ENCODE peak calls at places on chromosomes 6 and 20, in eight cellular contexts. One of them, this sample, is unnamed.

GRCh38 chr6:161301338-161301737 is 27.5 kb upstream of the AGPAT4 start:
- DNase-seq in PC-9: no peak
- DNase-seq in stimulated activated naive CD8-positive, alpha-beta T cell treated with anti-CD3 and anti-CD28 coated beads, Interleukin-15, amount 100 ng/mL, for 72 hours: no peak
- DNase-seq in ureter: no peak
- DNase-seq in IMR-90: peak
- DNase-seq in T-cell: no peak
- DNase-seq in AG04450: no peak
- DNase-seq in NCI-H1092 treated with DMSO at 0.1 percent for 48 hours: no peak
- DNase-seq in this sample: no peak

GRCh38 chr20:16020971-16021370 is 552.3 kb downstream of the KIF16B start:
- DNase-seq in PC-9: peak
- DNase-seq in stimulated activated naive CD8-positive, alpha-beta T cell treated with anti-CD3 and anti-CD28 coated beads, Interleukin-15, amount 100 ng/mL, for 72 hours: no peak
- DNase-seq in ureter: no peak
- DNase-seq in IMR-90: peak
- DNase-seq in T-cell: no peak
- DNase-seq in AG04450: no peak
- DNase-seq in NCI-H1092 treated with DMSO at 0.1 percent for 48 hours: no peak
- DNase-seq in this sample: no peak

GRCh38 chr6:105994522-105995402 is 91.4 kb upstream of the PRDM1 start:
- DNase-seq in PC-9: no peak
- DNase-seq in stimulated activated naive CD8-positive, alpha-beta T cell treated with anti-CD3 and anti-CD28 coated beads, Interleukin-15, amount 100 ng/mL, for 72 hours: peak
- DNase-seq in ureter: peak
- DNase-seq in IMR-90: peak
- DNase-seq in T-cell: peak
- DNase-seq in AG04450: no peak
- DNase-seq in NCI-H1092 treated with DMSO at 0.1 percent for 48 hours: no peak
- DNase-seq in this sample: peak

GRCh38 chr6:50807035-50807434 is 11.6 kb upstream of the TFAP2B start:
- DNase-seq in PC-9: no peak
- DNase-seq in stimulated activated naive CD8-positive, alpha-beta T cell treated with anti-CD3 and anti-CD28 coated beads, Interleukin-15, amount 100 ng/mL, for 72 hours: no peak
- DNase-seq in ureter: no peak
- DNase-seq in IMR-90: no peak
- DNase-seq in T-cell: no peak
- DNase-seq in AG04450: no peak
- DNase-seq in NCI-H1092 treated with DMSO at 0.1 percent for 48 hours: no peak
- DNase-seq in this sample: no peak

GRCh38 chr6:42502990-42503389 is 51.3 kb upstream of the TRERF1 start:
- DNase-seq in PC-9: no peak
- DNase-seq in stimulated activated naive CD8-positive, alpha-beta T cell treated with anti-CD3 and anti-CD28 coated beads, Interleukin-15, amount 100 ng/mL, for 72 hours: no peak
- DNase-seq in ureter: no peak
- DNase-seq in IMR-90: no peak
- DNase-seq in T-cell: no peak
- DNase-seq in AG04450: no peak
- DNase-seq in NCI-H1092 treated with DMSO at 0.1 percent for 48 hours: no peak
- DNase-seq in this sample: no peak

GRCh38 chr6:154933181-154933827 is 61.8 kb upstream of the TIAM2 start:
- DNase-seq in PC-9: no peak
- DNase-seq in stimulated activated naive CD8-positive, alpha-beta T cell treated with anti-CD3 and anti-CD28 coated beads, Interleukin-15, amount 100 ng/mL, for 72 hours: no peak
- DNase-seq in ureter: no peak
- DNase-seq in IMR-90: peak
- DNase-seq in T-cell: no peak
- DNase-seq in AG04450: no peak
- DNase-seq in NCI-H1092 treated with DMSO at 0.1 percent for 48 hours: no peak
- DNase-seq in this sample: no peak

GRCh38 chr6:44661221-44661609 is 273.7 kb downstream of the CDC5L start:
- DNase-seq in PC-9: peak
- DNase-seq in stimulated activated naive CD8-positive, alpha-beta T cell treated with anti-CD3 and anti-CD28 coated beads, Interleukin-15, amount 100 ng/mL, for 72 hours: no peak
- DNase-seq in ureter: no peak
- DNase-seq in IMR-90: no peak
- DNase-seq in T-cell: no peak
- DNase-seq in AG04450: no peak
- DNase-seq in NCI-H1092 treated with DMSO at 0.1 percent for 48 hours: no peak
- DNase-seq in this sample: no peak

GRCh38 chr20:51712501-51713212 is 55.5 kb downstream of the ATP9A start:
- DNase-seq in PC-9: peak
- DNase-seq in stimulated activated naive CD8-positive, alpha-beta T cell treated with anti-CD3 and anti-CD28 coated beads, Interleukin-15, amount 100 ng/mL, for 72 hours: no peak
- DNase-seq in ureter: no peak
- DNase-seq in IMR-90: peak
- DNase-seq in T-cell: no peak
- DNase-seq in AG04450: no peak
- DNase-seq in NCI-H1092 treated with DMSO at 0.1 percent for 48 hours: no peak
- DNase-seq in this sample: no peak

GRCh38 chr20:40942015-40942414 is 86.6 kb upstream of the TOP1 start:
- DNase-seq in PC-9: no peak
- DNase-seq in stimulated activated naive CD8-positive, alpha-beta T cell treated with anti-CD3 and anti-CD28 coated beads, Interleukin-15, amount 100 ng/mL, for 72 hours: no peak
- DNase-seq in ureter: no peak
- DNase-seq in IMR-90: no peak
- DNase-seq in T-cell: no peak
- DNase-seq in AG04450: no peak
- DNase-seq in NCI-H1092 treated with DMSO at 0.1 percent for 48 hours: no peak
- DNase-seq in this sample: no peak

GRCh38 chr6:7270320-7271204 is 42.4 kb downstream of the SSR1 start:
- DNase-seq in PC-9: no peak
- DNase-seq in stimulated activated naive CD8-positive, alpha-beta T cell treated with anti-CD3 and anti-CD28 coated beads, Interleukin-15, amount 100 ng/mL, for 72 hours: no peak
- DNase-seq in ureter: no peak
- DNase-seq in IMR-90: no peak
- DNase-seq in T-cell: no peak
- DNase-seq in AG04450: no peak
- DNase-seq in NCI-H1092 treated with DMSO at 0.1 percent for 48 hours: no peak
- DNase-seq in this sample: no peak

GRCh38 chr20:45300961-45301360 is 5.7 kb upstream of the RBPJL start:
- DNase-seq in PC-9: no peak
- DNase-seq in stimulated activated naive CD8-positive, alpha-beta T cell treated with anti-CD3 and anti-CD28 coated beads, Interleukin-15, amount 100 ng/mL, for 72 hours: peak
- DNase-seq in ureter: no peak
- DNase-seq in IMR-90: peak
- DNase-seq in T-cell: peak
- DNase-seq in AG04450: no peak
- DNase-seq in NCI-H1092 treated with DMSO at 0.1 percent for 48 hours: no peak
- DNase-seq in this sample: no peak

GRCh38 chr6:1890071-1890470 is 280.4 kb downstream of the FOXC1 start:
- DNase-seq in PC-9: no peak
- DNase-seq in stimulated activated naive CD8-positive, alpha-beta T cell treated with anti-CD3 and anti-CD28 coated beads, Interleukin-15, amount 100 ng/mL, for 72 hours: no peak
- DNase-seq in ureter: no peak
- DNase-seq in IMR-90: no peak
- DNase-seq in T-cell: no peak
- DNase-seq in AG04450: no peak
- DNase-seq in NCI-H1092 treated with DMSO at 0.1 percent for 48 hours: no peak
- DNase-seq in this sample: no peak

GRCh38 chr6:46985943-46986342 is 56.2 kb downstream of the ADGRF1 start:
- DNase-seq in PC-9: peak
- DNase-seq in stimulated activated naive CD8-positive, alpha-beta T cell treated with anti-CD3 and anti-CD28 coated beads, Interleukin-15, amount 100 ng/mL, for 72 hours: no peak
- DNase-seq in ureter: no peak
- DNase-seq in IMR-90: no peak
- DNase-seq in T-cell: no peak
- DNase-seq in AG04450: no peak
- DNase-seq in NCI-H1092 treated with DMSO at 0.1 percent for 48 hours: no peak
- DNase-seq in this sample: no peak

GRCh38 chr6:148513145-148514071 is 170.8 kb downstream of the SASH1 start:
- DNase-seq in PC-9: no peak
- DNase-seq in stimulated activated naive CD8-positive, alpha-beta T cell treated with anti-CD3 and anti-CD28 coated beads, Interleukin-15, amount 100 ng/mL, for 72 hours: no peak
- DNase-seq in ureter: no peak
- DNase-seq in IMR-90: peak
- DNase-seq in T-cell: no peak
- DNase-seq in AG04450: no peak
- DNase-seq in NCI-H1092 treated with DMSO at 0.1 percent for 48 hours: no peak
- DNase-seq in this sample: no peak

GRCh38 chr6:166005846-166006592 is 161.6 kb downstream of the TBXT start:
- DNase-seq in PC-9: no peak
- DNase-seq in stimulated activated naive CD8-positive, alpha-beta T cell treated with anti-CD3 and anti-CD28 coated beads, Interleukin-15, amount 100 ng/mL, for 72 hours: no peak
- DNase-seq in ureter: no peak
- DNase-seq in IMR-90: peak
- DNase-seq in T-cell: no peak
- DNase-seq in AG04450: no peak
- DNase-seq in NCI-H1092 treated with DMSO at 0.1 percent for 48 hours: peak
- DNase-seq in this sample: no peak

GRCh38 chr6:104118274-104118673 is 741.4 kb downstream of the HACE1 start:
- DNase-seq in PC-9: peak
- DNase-seq in stimulated activated naive CD8-positive, alpha-beta T cell treated with anti-CD3 and anti-CD28 coated beads, Interleukin-15, amount 100 ng/mL, for 72 hours: no peak
- DNase-seq in ureter: no peak
- DNase-seq in IMR-90: no peak
- DNase-seq in T-cell: no peak
- DNase-seq in AG04450: no peak
- DNase-seq in NCI-H1092 treated with DMSO at 0.1 percent for 48 hours: no peak
- DNase-seq in this sample: no peak

GRCh38 chr6:50145125-50145524 is 95.4 kb upstream of the DEFB112 start:
- DNase-seq in PC-9: no peak
- DNase-seq in stimulated activated naive CD8-positive, alpha-beta T cell treated with anti-CD3 and anti-CD28 coated beads, Interleukin-15, amount 100 ng/mL, for 72 hours: no peak
- DNase-seq in ureter: no peak
- DNase-seq in IMR-90: peak
- DNase-seq in T-cell: no peak
- DNase-seq in AG04450: no peak
- DNase-seq in NCI-H1092 treated with DMSO at 0.1 percent for 48 hours: no peak
- DNase-seq in this sample: no peak

This sample was measured in CD4-positive, alpha-beta T cell.